ENCODE peak calls at places on chromosomes 13 and 19, in five cellular contexts. One of them, this sample, is unnamed.

GRCh38 chr19:8988204-8988603 is 22.0 kb downstream of the MUC16 start:
- DNase-seq in neural crest cell: no peak
- DNase-seq in brain microvascular endothelial cell: no peak
- DNase-seq in B cell: no peak
- DNase-seq in RPMI8226: peak
- DNase-seq in this sample: no peak

GRCh38 chr13:28754698-28755545 is 36.2 kb upstream of the SLC46A3 start:
- DNase-seq in neural crest cell: no peak
- DNase-seq in brain microvascular endothelial cell: peak
- DNase-seq in B cell: no peak
- DNase-seq in RPMI8226: peak
- DNase-seq in this sample: peak

GRCh38 chr13:77554079-77554478 is 18.6 kb downstream of the SCEL start:
- DNase-seq in neural crest cell: no peak
- DNase-seq in brain microvascular endothelial cell: no peak
- DNase-seq in B cell: no peak
- DNase-seq in RPMI8226: no peak
- DNase-seq in this sample: no peak

GRCh38 chr13:111033172-111034133 is 81.7 kb upstream of the ARHGEF7 start:
- DNase-seq in neural crest cell: no peak
- DNase-seq in brain microvascular endothelial cell: no peak
- DNase-seq in B cell: no peak
- DNase-seq in RPMI8226: no peak
- DNase-seq in this sample: peak

GRCh38 chr19:18603255-18603957 is 3.2 kb downstream of the CRLF1 start:
- DNase-seq in neural crest cell: no peak
- DNase-seq in brain microvascular endothelial cell: no peak
- DNase-seq in B cell: no peak
- DNase-seq in RPMI8226: peak
- DNase-seq in this sample: peak

GRCh38 chr13:28044608-28045007 is 55.8 kb downstream of the FLT3 start:
- DNase-seq in neural crest cell: no peak
- DNase-seq in brain microvascular endothelial cell: peak
- DNase-seq in B cell: no peak
- DNase-seq in RPMI8226: no peak
- DNase-seq in this sample: peak

GRCh38 chr19:44677019-44677809 is 5.9 kb downstream of the CEACAM19 start:
- DNase-seq in neural crest cell: no peak
- DNase-seq in brain microvascular endothelial cell: peak
- DNase-seq in B cell: no peak
- DNase-seq in RPMI8226: no peak
- DNase-seq in this sample: peak

GRCh38 chr19:39170398-39171231 is 26.1 kb upstream of the NCCRP1 start:
- DNase-seq in neural crest cell: no peak
- DNase-seq in brain microvascular endothelial cell: no peak
- DNase-seq in B cell: no peak
- DNase-seq in RPMI8226: no peak
- DNase-seq in this sample: no peak

GRCh38 chr19:44202974-44203373 is 9.4 kb upstream of the ZNF227 start:
- DNase-seq in neural crest cell: no peak
- DNase-seq in brain microvascular endothelial cell: no peak
- DNase-seq in B cell: no peak
- DNase-seq in RPMI8226: no peak
- DNase-seq in this sample: no peak

GRCh38 chr19:57820599-57820998 is 5.9 kb upstream of the ZNF552 start:
- DNase-seq in neural crest cell: no peak
- DNase-seq in brain microvascular endothelial cell: no peak
- DNase-seq in B cell: no peak
- DNase-seq in RPMI8226: no peak
- DNase-seq in this sample: no peak

GRCh38 chr13:49185264-49185663 is 34.9 kb upstream of the MLNR start:
- DNase-seq in neural crest cell: no peak
- DNase-seq in brain microvascular endothelial cell: no peak
- DNase-seq in B cell: no peak
- DNase-seq in RPMI8226: no peak
- DNase-seq in this sample: no peak

GRCh38 chr19:13154911-13155471 is 4.8 kb downstream of the IER2 start:
- DNase-seq in neural crest cell: peak
- DNase-seq in brain microvascular endothelial cell: peak
- DNase-seq in B cell: peak
- DNase-seq in RPMI8226: peak
- DNase-seq in this sample: peak

This sample was measured in hepatic stellate cell.